ENCODE peak calls at places on chromosomes 1 and 21, in seven cellular contexts. One of them, this sample, is unnamed.

GRCh38 chr21:45354970-45355369 is 50.0 kb upstream of the COL18A1 start:
- DNase-seq in stimulated activated CD4-positive, alpha-beta T cell treated with anti-CD3 and anti-CD28 coated beads, Interleukin-2, amount 100 ng/mL, for 24 hours: no peak
- DNase-seq in T-cell: no peak
- DNase-seq in SHP77: no peak
- DNase-seq in osteoblast: no peak
- DNase-seq in activated naive CD4-positive, alpha-beta T cell: no peak
- DNase-seq in M059J: no peak
- DNase-seq in this sample: no peak

GRCh38 chr1:207327994-207328393 is 6.5 kb downstream of the CD55 start:
- DNase-seq in stimulated activated CD4-positive, alpha-beta T cell treated with anti-CD3 and anti-CD28 coated beads, Interleukin-2, amount 100 ng/mL, for 24 hours: no peak
- DNase-seq in T-cell: no peak
- DNase-seq in SHP77: no peak
- DNase-seq in osteoblast: no peak
- DNase-seq in activated naive CD4-positive, alpha-beta T cell: no peak
- DNase-seq in M059J: peak
- DNase-seq in this sample: no peak

GRCh38 chr1:21913258-21913657 is 23.9 kb downstream of the HSPG2 start:
- DNase-seq in stimulated activated CD4-positive, alpha-beta T cell treated with anti-CD3 and anti-CD28 coated beads, Interleukin-2, amount 100 ng/mL, for 24 hours: no peak
- DNase-seq in T-cell: no peak
- DNase-seq in SHP77: peak
- DNase-seq in osteoblast: peak
- DNase-seq in activated naive CD4-positive, alpha-beta T cell: no peak
- DNase-seq in M059J: no peak
- DNase-seq in this sample: no peak

GRCh38 chr1:54815086-54815876 is 14.2 kb upstream of the TTC22 start:
- DNase-seq in stimulated activated CD4-positive, alpha-beta T cell treated with anti-CD3 and anti-CD28 coated beads, Interleukin-2, amount 100 ng/mL, for 24 hours: no peak
- DNase-seq in T-cell: no peak
- DNase-seq in SHP77: no peak
- DNase-seq in osteoblast: peak
- DNase-seq in activated naive CD4-positive, alpha-beta T cell: no peak
- DNase-seq in M059J: no peak
- DNase-seq in this sample: no peak

GRCh38 chr1:240607006-240607405 is 4.9 kb downstream of the GREM2 start:
- DNase-seq in stimulated activated CD4-positive, alpha-beta T cell treated with anti-CD3 and anti-CD28 coated beads, Interleukin-2, amount 100 ng/mL, for 24 hours: no peak
- DNase-seq in T-cell: no peak
- DNase-seq in SHP77: no peak
- DNase-seq in osteoblast: no peak
- DNase-seq in activated naive CD4-positive, alpha-beta T cell: no peak
- DNase-seq in M059J: no peak
- DNase-seq in this sample: no peak

GRCh38 chr1:193694741-193695140 is 508.3 kb upstream of the B3GALT2 start:
- DNase-seq in stimulated activated CD4-positive, alpha-beta T cell treated with anti-CD3 and anti-CD28 coated beads, Interleukin-2, amount 100 ng/mL, for 24 hours: no peak
- DNase-seq in T-cell: no peak
- DNase-seq in SHP77: no peak
- DNase-seq in osteoblast: no peak
- DNase-seq in activated naive CD4-positive, alpha-beta T cell: no peak
- DNase-seq in M059J: no peak
- DNase-seq in this sample: no peak

GRCh38 chr1:52927219-52928082 is at the start of gene SCP2:
- DNase-seq in stimulated activated CD4-positive, alpha-beta T cell treated with anti-CD3 and anti-CD28 coated beads, Interleukin-2, amount 100 ng/mL, for 24 hours: peak
- DNase-seq in T-cell: peak
- DNase-seq in SHP77: peak
- DNase-seq in osteoblast: peak
- DNase-seq in activated naive CD4-positive, alpha-beta T cell: peak
- DNase-seq in M059J: peak
- DNase-seq in this sample: peak

GRCh38 chr1:150018165-150018564 is 7.6 kb upstream of the OTUD7B start:
- DNase-seq in stimulated activated CD4-positive, alpha-beta T cell treated with anti-CD3 and anti-CD28 coated beads, Interleukin-2, amount 100 ng/mL, for 24 hours: no peak
- DNase-seq in T-cell: no peak
- DNase-seq in SHP77: no peak
- DNase-seq in osteoblast: peak
- DNase-seq in activated naive CD4-positive, alpha-beta T cell: no peak
- DNase-seq in M059J: no peak
- DNase-seq in this sample: no peak

GRCh38 chr1:77658271-77658670 is 24.2 kb downstream of the ZZZ3 start:
- DNase-seq in stimulated activated CD4-positive, alpha-beta T cell treated with anti-CD3 and anti-CD28 coated beads, Interleukin-2, amount 100 ng/mL, for 24 hours: no peak
- DNase-seq in T-cell: no peak
- DNase-seq in SHP77: no peak
- DNase-seq in osteoblast: no peak
- DNase-seq in activated naive CD4-positive, alpha-beta T cell: no peak
- DNase-seq in M059J: no peak
- DNase-seq in this sample: no peak

GRCh38 chr1:185603158-185603557 is 131.0 kb upstream of the HMCN1 start:
- DNase-seq in stimulated activated CD4-positive, alpha-beta T cell treated with anti-CD3 and anti-CD28 coated beads, Interleukin-2, amount 100 ng/mL, for 24 hours: no peak
- DNase-seq in T-cell: no peak
- DNase-seq in SHP77: no peak
- DNase-seq in osteoblast: no peak
- DNase-seq in activated naive CD4-positive, alpha-beta T cell: no peak
- DNase-seq in M059J: no peak
- DNase-seq in this sample: no peak

GRCh38 chr1:192118881-192119280 is 39.4 kb upstream of the RGS18 start:
- DNase-seq in stimulated activated CD4-positive, alpha-beta T cell treated with anti-CD3 and anti-CD28 coated beads, Interleukin-2, amount 100 ng/mL, for 24 hours: no peak
- DNase-seq in T-cell: no peak
- DNase-seq in SHP77: no peak
- DNase-seq in osteoblast: no peak
- DNase-seq in activated naive CD4-positive, alpha-beta T cell: no peak
- DNase-seq in M059J: no peak
- DNase-seq in this sample: no peak

GRCh38 chr1:183806086-183806485 is 1.2 kb downstream of the RGL1 start:
- DNase-seq in stimulated activated CD4-positive, alpha-beta T cell treated with anti-CD3 and anti-CD28 coated beads, Interleukin-2, amount 100 ng/mL, for 24 hours: no peak
- DNase-seq in T-cell: no peak
- DNase-seq in SHP77: no peak
- DNase-seq in osteoblast: peak
- DNase-seq in activated naive CD4-positive, alpha-beta T cell: no peak
- DNase-seq in M059J: peak
- DNase-seq in this sample: no peak

GRCh38 chr1:105544475-105544874 is 1512.0 kb upstream of the PRMT6 start:
- DNase-seq in stimulated activated CD4-positive, alpha-beta T cell treated with anti-CD3 and anti-CD28 coated beads, Interleukin-2, amount 100 ng/mL, for 24 hours: no peak
- DNase-seq in T-cell: no peak
- DNase-seq in SHP77: no peak
- DNase-seq in osteoblast: no peak
- DNase-seq in activated naive CD4-positive, alpha-beta T cell: no peak
- DNase-seq in M059J: no peak
- DNase-seq in this sample: no peak

GRCh38 chr1:113488576-113489177 is 98.4 kb downstream of the MAGI3 start:
- DNase-seq in stimulated activated CD4-positive, alpha-beta T cell treated with anti-CD3 and anti-CD28 coated beads, Interleukin-2, amount 100 ng/mL, for 24 hours: no peak
- DNase-seq in T-cell: no peak
- DNase-seq in SHP77: peak
- DNase-seq in osteoblast: peak
- DNase-seq in activated naive CD4-positive, alpha-beta T cell: no peak
- DNase-seq in M059J: no peak
- DNase-seq in this sample: no peak

GRCh38 chr1:150543500-150544143 is 5.6 kb upstream of the ADAMTSL4 start:
- DNase-seq in stimulated activated CD4-positive, alpha-beta T cell treated with anti-CD3 and anti-CD28 coated beads, Interleukin-2, amount 100 ng/mL, for 24 hours: no peak
- DNase-seq in T-cell: no peak
- DNase-seq in SHP77: peak
- DNase-seq in osteoblast: peak
- DNase-seq in activated naive CD4-positive, alpha-beta T cell: no peak
- DNase-seq in M059J: no peak
- DNase-seq in this sample: no peak

GRCh38 chr1:119549719-119550141 is 42.7 kb downstream of the HSD3B1 start:
- DNase-seq in stimulated activated CD4-positive, alpha-beta T cell treated with anti-CD3 and anti-CD28 coated beads, Interleukin-2, amount 100 ng/mL, for 24 hours: no peak
- DNase-seq in T-cell: no peak
- DNase-seq in SHP77: peak
- DNase-seq in osteoblast: no peak
- DNase-seq in activated naive CD4-positive, alpha-beta T cell: no peak
- DNase-seq in M059J: peak
- DNase-seq in this sample: no peak

GRCh38 chr1:156927215-156928042 is 7.0 kb downstream of the LRRC71 start:
- DNase-seq in stimulated activated CD4-positive, alpha-beta T cell treated with anti-CD3 and anti-CD28 coated beads, Interleukin-2, amount 100 ng/mL, for 24 hours: peak
- DNase-seq in T-cell: peak
- DNase-seq in SHP77: peak
- DNase-seq in osteoblast: peak
- DNase-seq in activated naive CD4-positive, alpha-beta T cell: peak
- DNase-seq in M059J: peak
- DNase-seq in this sample: peak

GRCh38 chr1:205524794-205525101 is 20.3 kb downstream of the CDK18 start:
- DNase-seq in stimulated activated CD4-positive, alpha-beta T cell treated with anti-CD3 and anti-CD28 coated beads, Interleukin-2, amount 100 ng/mL, for 24 hours: no peak
- DNase-seq in T-cell: no peak
- DNase-seq in SHP77: no peak
- DNase-seq in osteoblast: peak
- DNase-seq in activated naive CD4-positive, alpha-beta T cell: no peak
- DNase-seq in M059J: no peak
- DNase-seq in this sample: no peak

GRCh38 chr21:40846566-40847411 is at the start of gene DSCAM:
- DNase-seq in stimulated activated CD4-positive, alpha-beta T cell treated with anti-CD3 and anti-CD28 coated beads, Interleukin-2, amount 100 ng/mL, for 24 hours: no peak
- DNase-seq in T-cell: no peak
- DNase-seq in SHP77: no peak
- DNase-seq in osteoblast: no peak
- DNase-seq in activated naive CD4-positive, alpha-beta T cell: no peak
- DNase-seq in M059J: no peak
- DNase-seq in this sample: no peak

GRCh38 chr1:162676087-162676486 is 43.8 kb downstream of the DDR2 start:
- DNase-seq in stimulated activated CD4-positive, alpha-beta T cell treated with anti-CD3 and anti-CD28 coated beads, Interleukin-2, amount 100 ng/mL, for 24 hours: no peak
- DNase-seq in T-cell: no peak
- DNase-seq in SHP77: no peak
- DNase-seq in osteoblast: no peak
- DNase-seq in activated naive CD4-positive, alpha-beta T cell: no peak
- DNase-seq in M059J: peak
- DNase-seq in this sample: no peak

GRCh38 chr1:165484532-165484931 is 39.6 kb upstream of the RXRG start:
- DNase-seq in stimulated activated CD4-positive, alpha-beta T cell treated with anti-CD3 and anti-CD28 coated beads, Interleukin-2, amount 100 ng/mL, for 24 hours: no peak
- DNase-seq in T-cell: no peak
- DNase-seq in SHP77: no peak
- DNase-seq in osteoblast: no peak
- DNase-seq in activated naive CD4-positive, alpha-beta T cell: no peak
- DNase-seq in M059J: no peak
- DNase-seq in this sample: no peak

GRCh38 chr1:166947398-166948043 is 27.8 kb downstream of the ILDR2 start:
- DNase-seq in stimulated activated CD4-positive, alpha-beta T cell treated with anti-CD3 and anti-CD28 coated beads, Interleukin-2, amount 100 ng/mL, for 24 hours: no peak
- DNase-seq in T-cell: peak
- DNase-seq in SHP77: no peak
- DNase-seq in osteoblast: peak
- DNase-seq in activated naive CD4-positive, alpha-beta T cell: no peak
- DNase-seq in M059J: peak
- DNase-seq in this sample: peak

GRCh38 chr1:22619808-22620207 is 16.6 kb upstream of the C1QA start:
- DNase-seq in stimulated activated CD4-positive, alpha-beta T cell treated with anti-CD3 and anti-CD28 coated beads, Interleukin-2, amount 100 ng/mL, for 24 hours: no peak
- DNase-seq in T-cell: no peak
- DNase-seq in SHP77: no peak
- DNase-seq in osteoblast: peak
- DNase-seq in activated naive CD4-positive, alpha-beta T cell: no peak
- DNase-seq in M059J: no peak
- DNase-seq in this sample: no peak

GRCh38 chr1:81775510-81775909 is 25.2 kb upstream of the ADGRL2 start:
- DNase-seq in stimulated activated CD4-positive, alpha-beta T cell treated with anti-CD3 and anti-CD28 coated beads, Interleukin-2, amount 100 ng/mL, for 24 hours: no peak
- DNase-seq in T-cell: no peak
- DNase-seq in SHP77: no peak
- DNase-seq in osteoblast: no peak
- DNase-seq in activated naive CD4-positive, alpha-beta T cell: no peak
- DNase-seq in M059J: no peak
- DNase-seq in this sample: no peak

GRCh38 chr1:67713071-67713806 is 28.2 kb downstream of the GADD45A start:
- DNase-seq in stimulated activated CD4-positive, alpha-beta T cell treated with anti-CD3 and anti-CD28 coated beads, Interleukin-2, amount 100 ng/mL, for 24 hours: no peak
- DNase-seq in T-cell: no peak
- DNase-seq in SHP77: peak
- DNase-seq in osteoblast: peak
- DNase-seq in activated naive CD4-positive, alpha-beta T cell: no peak
- DNase-seq in M059J: peak
- DNase-seq in this sample: no peak

GRCh38 chr1:6052543-6053205 is 7.0 kb downstream of the KCNAB2 start:
- DNase-seq in stimulated activated CD4-positive, alpha-beta T cell treated with anti-CD3 and anti-CD28 coated beads, Interleukin-2, amount 100 ng/mL, for 24 hours: peak
- DNase-seq in T-cell: peak
- DNase-seq in SHP77: peak
- DNase-seq in osteoblast: peak
- DNase-seq in activated naive CD4-positive, alpha-beta T cell: peak
- DNase-seq in M059J: peak
- DNase-seq in this sample: peak